ENCODE peak calls at places on chromosomes 7 and 10, in seven cellular contexts. E is HCT116, P is K562, Q is GM12878, J is HepG2, F is SK-N-SH, U is H1. X is an unnamed sample.

GRCh38 chr7:53246974-53247373 is 211.5 kb downstream of the POM121L12 start:
- DNase-seq in E (no peak), P (no peak), Q (no peak), J (no peak), F (no peak), U (no peak), X (no peak)

GRCh38 chr10:129364949-129365348 is 102.1 kb upstream of the MGMT start:
- DNase-seq in E (no peak), P (no peak), Q (no peak), J (no peak), F (no peak), U (no peak), X (no peak)

GRCh38 chr7:131105294-131105802 is 222.3 kb upstream of the MKLN1 start:
- DNase-seq in E (no peak), P (no peak), Q (no peak), J (no peak), F (no peak), U (no peak), X (peak; percentile 39)

GRCh38 chr7:6530626-6531491 is 20.4 kb downstream of the GRID2IP start:
- DNase-seq in E (no peak), P (peak; percentile 85), Q (no peak), J (no peak), F (peak; percentile 79), U (no peak), X (no peak)

GRCh38 chr10:114508376-114508775 is 104.1 kb upstream of the AFAP1L2 start:
- DNase-seq in E (no peak), P (no peak), Q (no peak), J (peak; percentile 16), F (no peak), U (no peak), X (no peak)

GRCh38 chr10:86821600-86821999 is 65.2 kb downstream of the BMPR1A start:
- DNase-seq in E (no peak), P (peak; percentile 20), Q (no peak), J (no peak), F (no peak), U (no peak), X (no peak)

GRCh38 chr7:135335628-135336139 is 102.0 kb downstream of the STRA8 start:
- DNase-seq in E (peak; percentile 66), P (peak; percentile 77), Q (peak; percentile 20), J (peak; percentile 80), F (peak; percentile 86), U (peak; percentile 95), X (peak; percentile 87)

GRCh38 chr7:30470163-30470770 is 8.3 kb downstream of the NOD1 start:
- DNase-seq in E (no peak), P (peak; percentile 79), Q (no peak), J (no peak), F (no peak), U (no peak), X (no peak)

GRCh38 chr10:101063162-101063525 is 1.4 kb downstream of the KAZALD1 start:
- DNase-seq in E (no peak), P (no peak), Q (no peak), J (no peak), F (no peak), U (no peak), X (peak; percentile 65)

GRCh38 chr7:40604601-40605438 is 470.0 kb downstream of the SUGCT start:
- DNase-seq in E (peak; percentile 10), P (peak; percentile 7), Q (no peak), J (peak; percentile 29), F (peak; percentile 61), U (peak; percentile 51), X (peak; percentile 49)

GRCh38 chr7:135759537-135759936 is 10.9 kb upstream of the FAM180A start:
- DNase-seq in E (no peak), P (no peak), Q (no peak), J (no peak), F (no peak), U (no peak), X (no peak)

GRCh38 chr10:70733051-70733450 is 52.1 kb downstream of the TBATA start:
- DNase-seq in E (no peak), P (no peak), Q (no peak), J (no peak), F (no peak), U (no peak), X (no peak)

GRCh38 chr10:62388328-62388727 is 14.2 kb downstream of the ZNF365 start:
- DNase-seq in E (peak; percentile 27), P (no peak), Q (no peak), J (no peak), F (no peak), U (no peak), X (no peak)

GRCh38 chr10:131978366-131978765 is 3.4 kb downstream of the BNIP3 start:
- DNase-seq in E (no peak), P (no peak), Q (no peak), J (no peak), F (no peak), U (no peak), X (no peak)

GRCh38 chr7:142595816-142596516 is 153.3 kb upstream of the PRSS1 start:
- DNase-seq in E (no peak), P (no peak), Q (no peak), J (no peak), F (no peak), U (no peak), X (peak; percentile 13)

GRCh38 chr10:106609867-106610266 is 554.6 kb downstream of the SORCS1 start:
- DNase-seq in E (no peak), P (peak; percentile 13), Q (no peak), J (no peak), F (peak; percentile 8), U (no peak), X (no peak)

GRCh38 chr10:103695584-103696005 is 159.8 kb downstream of the SH3PXD2A start:
- DNase-seq in E (no peak), P (no peak), Q (no peak), J (no peak), F (no peak), U (no peak), X (no peak)

GRCh38 chr10:75730847-75731246 is 299.4 kb downstream of the LRMDA start:
- DNase-seq in E (no peak), P (no peak), Q (no peak), J (no peak), F (no peak), U (no peak), X (no peak)

GRCh38 chr10:76433161-76434005 is 1002.0 kb downstream of the LRMDA start:
- DNase-seq in E (no peak), P (no peak), Q (no peak), J (peak; percentile 9), F (peak; percentile 30), U (no peak), X (peak; percentile 39)

GRCh38 chr10:118873738-118874105 is 119.0 kb upstream of the CACUL1 start:
- DNase-seq in E (no peak), P (no peak), Q (no peak), J (no peak), F (no peak), U (no peak), X (no peak)

GRCh38 chr10:119700321-119700954 is 25.4 kb upstream of the INPP5F start:
- DNase-seq in E (no peak), P (no peak), Q (no peak), J (no peak), F (no peak), U (no peak), X (no peak)

GRCh38 chr10:100007239-100008141 is 2.3 kb downstream of the DNMBP start:
- DNase-seq in E (no peak), P (no peak), Q (no peak), J (no peak), F (no peak), U (no peak), X (no peak)

GRCh38 chr10:100008142-100008522 is 1.6 kb downstream of the DNMBP start:
- DNase-seq in E (no peak), P (no peak), Q (no peak), J (no peak), F (no peak), U (no peak), X (no peak)

GRCh38 chr10:100008708-100009282 is 952 bp downstream of the DNMBP start:
- DNase-seq in E (no peak), P (no peak), Q (no peak), J (no peak), F (no peak), U (no peak), X (no peak)

GRCh38 chr10:100004805-100005510 is 4.8 kb downstream of the DNMBP start:
- DNase-seq in E (no peak), P (no peak), Q (no peak), J (no peak), F (no peak), U (no peak), X (no peak)

DNA sequence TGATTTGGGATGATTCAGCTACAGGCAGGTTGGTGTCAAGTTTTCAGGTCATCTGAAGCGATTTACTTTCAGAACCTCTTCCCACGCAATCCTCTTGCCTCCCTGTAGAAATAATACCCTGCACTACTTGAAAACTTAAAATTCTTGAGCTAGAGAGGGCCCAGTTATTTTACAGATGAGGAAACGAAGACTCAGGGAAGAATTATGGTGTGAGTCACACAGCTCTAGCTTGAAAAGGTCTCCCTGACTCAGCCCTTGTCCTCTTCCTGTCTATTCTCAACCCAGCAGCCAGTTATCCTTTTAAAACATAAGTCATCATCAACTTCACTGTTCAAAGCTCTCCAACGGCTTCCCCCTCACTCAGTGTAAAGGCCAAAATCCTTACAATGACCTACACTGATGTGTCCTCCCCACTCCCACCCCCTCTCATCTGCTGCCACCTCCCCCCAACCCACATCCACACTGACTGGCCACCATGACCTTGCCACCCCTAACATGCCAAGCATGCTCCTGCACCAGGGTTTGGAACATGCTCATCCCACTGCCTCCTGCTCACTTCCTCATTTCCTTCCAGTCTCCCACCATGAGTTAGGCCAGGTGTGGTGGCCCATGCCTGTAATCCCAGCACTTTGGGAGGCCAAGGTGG is 3.4 kb downstream of the DNMBP start:
- DNase-seq in E (peak; percentile 96), P (no peak), Q (peak; percentile 55), J (peak; percentile 57), F (no peak), U (no peak), X (no peak)
- TF ChIP-seq JUND in E (no peak), P (peak; percentile 72), Q (no peak), J (no peak), F (peak; percentile 96), U (no peak), X (no peak)

DNA sequence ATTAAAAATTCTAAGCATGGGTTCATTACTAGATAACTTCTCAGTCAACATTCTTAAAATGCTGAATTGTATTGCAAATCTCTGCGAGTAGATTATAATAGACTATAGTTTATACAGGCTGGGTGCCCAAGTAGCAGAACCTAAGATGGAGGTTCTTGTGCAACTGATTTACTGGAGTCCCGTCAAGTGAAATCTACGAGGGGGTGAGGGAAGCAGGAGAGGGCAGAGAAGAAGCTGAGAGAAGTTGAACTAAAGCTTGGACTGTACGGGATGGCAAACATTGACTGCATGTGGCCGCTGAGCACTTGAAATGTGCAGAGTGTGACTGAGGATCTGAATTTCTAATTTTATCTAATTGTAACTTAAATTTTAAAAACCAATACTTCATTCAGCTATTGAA is 124.5 kb downstream of the CTNNA3 start:
- DNase-seq in E (no peak), P (no peak), Q (no peak), J (no peak), F (no peak), U (no peak), X (no peak)
- TF ChIP-seq JUND in E (no peak), P (no peak), Q (no peak), J (no peak), F (no peak), U (no peak), X (no peak)

GRCh38 chr7:47453093-47454056 is 128.5 kb downstream of the TNS3 start:
- DNase-seq in E (no peak), P (no peak), Q (no peak), J (no peak), F (no peak), U (no peak), X (peak; percentile 67)
- TF ChIP-seq JUND in E (no peak), P (no peak), Q (no peak), J (no peak), F (peak; percentile 40), U (no peak), X (no peak)

GRCh38 chr7:26704036-26704435 is 160.4 kb downstream of the SKAP2 start:
- DNase-seq in E (no peak), P (no peak), Q (no peak), J (no peak), F (no peak), U (no peak), X (no peak)
- TF ChIP-seq JUND in E (no peak), P (no peak), Q (no peak), J (no peak), F (no peak), U (no peak), X (no peak)